ENCODE peak calls at places on chromosomes 5 and 9, in five cellular contexts. One of them, this sample, is unnamed.

GRCh38 chr9:36826581-36826980 is 207.5 kb downstream of the PAX5 start:
- DNase-seq in HCT116: no peak
- DNase-seq in GM23338: no peak
- DNase-seq in PC-3: no peak
- DNase-seq in neural progenitor cell: no peak
- DNase-seq in this sample: no peak

GRCh38 chr9:80417211-80417773 is 845.5 kb downstream of the TLE4 start:
- DNase-seq in GM23338: no peak
- DNase-seq in HCT116: no peak
- DNase-seq in neural progenitor cell: no peak
- DNase-seq in PC-3: no peak
- DNase-seq in this sample: no peak

GRCh38 chr9:123586140-123586735 is 230.2 kb downstream of the CRB2 start:
- DNase-seq in GM23338: no peak
- DNase-seq in HCT116: no peak
- DNase-seq in neural progenitor cell: no peak
- DNase-seq in PC-3: no peak
- DNase-seq in this sample: no peak

GRCh38 chr9:122265265-122265900 is 701 bp downstream of the MRRF start:
- DNase-seq in PC-3: peak; percentile 37
- DNase-seq in neural progenitor cell: no peak
- DNase-seq in HCT116: peak; percentile 18
- DNase-seq in GM23338: peak; percentile 44
- DNase-seq in this sample: peak; percentile 77

GRCh38 chr9:89886281-89886700 is 281.5 kb downstream of the GADD45G start:
- DNase-seq in GM23338: peak; percentile 24
- DNase-seq in HCT116: no peak
- DNase-seq in PC-3: no peak
- DNase-seq in neural progenitor cell: no peak
- DNase-seq in this sample: no peak

GRCh38 chr5:172740483-172741205 is 30.4 kb downstream of the DUSP1 start:
- DNase-seq in HCT116: no peak
- DNase-seq in PC-3: peak; percentile 66
- DNase-seq in GM23338: no peak
- DNase-seq in neural progenitor cell: no peak
- DNase-seq in this sample: no peak

GRCh38 chr5:108720416-108720815 is 27.3 kb upstream of the FER start:
- DNase-seq in PC-3: peak; percentile 3
- DNase-seq in GM23338: no peak
- DNase-seq in HCT116: no peak
- DNase-seq in neural progenitor cell: no peak
- DNase-seq in this sample: no peak

GRCh38 chr9:94974154-94974860 is 247.8 kb downstream of the AOPEP start:
- DNase-seq in PC-3: no peak
- DNase-seq in HCT116: no peak
- DNase-seq in neural progenitor cell: no peak
- DNase-seq in GM23338: no peak
- DNase-seq in this sample: no peak

GRCh38 chr9:91421022-91421765 is 2.4 kb downstream of the NFIL3 start:
- DNase-seq in PC-3: no peak
- DNase-seq in neural progenitor cell: peak; percentile 80
- DNase-seq in HCT116: no peak
- DNase-seq in GM23338: peak; percentile 65
- DNase-seq in this sample: no peak

GRCh38 chr5:115770466-115770865 is 46.0 kb downstream of the CDO1 start:
- DNase-seq in neural progenitor cell: peak; percentile 69
- DNase-seq in PC-3: peak; percentile 30
- DNase-seq in GM23338: peak; percentile 87
- DNase-seq in HCT116: peak; percentile 12
- DNase-seq in this sample: peak; percentile 1

GRCh38 chr5:93257616-93258015 is 323.4 kb downstream of the NR2F1-AS1 start:
- DNase-seq in HCT116: peak; percentile 34
- DNase-seq in neural progenitor cell: no peak
- DNase-seq in GM23338: no peak
- DNase-seq in PC-3: peak; percentile 64
- DNase-seq in this sample: no peak

GRCh38 chr9:107024193-107024592 is 161.2 kb downstream of the ZNF462 start:
- DNase-seq in neural progenitor cell: no peak
- DNase-seq in HCT116: no peak
- DNase-seq in PC-3: no peak
- DNase-seq in GM23338: no peak
- DNase-seq in this sample: peak; percentile 86

GRCh38 chr5:17720070-17720469 is 85.8 kb downstream of the TAF11L14 start:
- DNase-seq in GM23338: no peak
- DNase-seq in PC-3: no peak
- DNase-seq in neural progenitor cell: no peak
- DNase-seq in HCT116: no peak
- DNase-seq in this sample: no peak

GRCh38 chr9:131943397-131943796 is 136.3 kb downstream of the MED27 start:
- DNase-seq in GM23338: peak; percentile 41
- DNase-seq in HCT116: no peak
- DNase-seq in neural progenitor cell: no peak
- DNase-seq in PC-3: peak; percentile 1
- DNase-seq in this sample: no peak

GRCh38 chr5:115097236-115097635 is 72.5 kb downstream of the TRIM36 start:
- DNase-seq in HCT116: no peak
- DNase-seq in PC-3: peak; percentile 39
- DNase-seq in GM23338: no peak
- DNase-seq in neural progenitor cell: no peak
- DNase-seq in this sample: no peak

GRCh38 chr5:146130440-146131045 is 25.2 kb upstream of the PLAC8L1 start:
- DNase-seq in neural progenitor cell: peak; percentile 33
- DNase-seq in GM23338: peak; percentile 60
- DNase-seq in HCT116: no peak
- DNase-seq in PC-3: peak; percentile 56
- DNase-seq in this sample: peak; percentile 37

GRCh38 chr5:96794757-96795156 is 13.0 kb downstream of the ERAP1 start:
- DNase-seq in HCT116: no peak
- DNase-seq in GM23338: no peak
- DNase-seq in neural progenitor cell: no peak
- DNase-seq in PC-3: peak; percentile 71
- DNase-seq in this sample: no peak

GRCh38 chr5:77993799-77994318 is 217.7 kb upstream of the TBCA start:
- DNase-seq in GM23338: peak; percentile 31
- DNase-seq in PC-3: no peak
- DNase-seq in HCT116: no peak
- DNase-seq in neural progenitor cell: peak; percentile 55
- DNase-seq in this sample: no peak

GRCh38 chr5:65461490-65461889 is 20.2 kb downstream of the ADAMTS6 start:
- DNase-seq in PC-3: no peak
- DNase-seq in GM23338: no peak
- DNase-seq in neural progenitor cell: no peak
- DNase-seq in HCT116: no peak
- DNase-seq in this sample: no peak

GRCh38 chr9:102309379-102309778 is 570.9 kb upstream of the GRIN3A start:
- DNase-seq in neural progenitor cell: no peak
- DNase-seq in PC-3: no peak
- DNase-seq in HCT116: no peak
- DNase-seq in GM23338: no peak
- DNase-seq in this sample: no peak

GRCh38 chr9:69461488-69461887 is 136.5 kb downstream of the ENTREP1 start:
- DNase-seq in GM23338: no peak
- DNase-seq in PC-3: no peak
- DNase-seq in neural progenitor cell: no peak
- DNase-seq in HCT116: no peak
- DNase-seq in this sample: no peak

GRCh38 chr9:18520395-18520794 is 46.4 kb downstream of the ADAMTSL1 start:
- DNase-seq in PC-3: no peak
- DNase-seq in HCT116: no peak
- DNase-seq in GM23338: no peak
- DNase-seq in neural progenitor cell: no peak
- DNase-seq in this sample: no peak

GRCh38 chr5:133273661-133274596 is 222.1 kb downstream of the HSPA4 start:
- DNase-seq in neural progenitor cell: peak; percentile 28
- DNase-seq in PC-3: peak; percentile 6
- DNase-seq in HCT116: no peak
- DNase-seq in GM23338: no peak
- DNase-seq in this sample: no peak

GRCh38 chr5:75325242-75325641 is 11.8 kb upstream of the HMGCR start:
- DNase-seq in HCT116: no peak
- DNase-seq in neural progenitor cell: no peak
- DNase-seq in PC-3: no peak
- DNase-seq in GM23338: no peak
- DNase-seq in this sample: no peak

GRCh38 chr5:53478411-53479044 is 1.9 kb upstream of the FST start:
- DNase-seq in PC-3: peak; percentile 74
- DNase-seq in HCT116: peak; percentile 60
- DNase-seq in GM23338: peak; percentile 90
- DNase-seq in neural progenitor cell: peak; percentile 92
- DNase-seq in this sample: peak; percentile 40

GRCh38 chr5:118628672-118629354 is 359.5 kb downstream of the DTWD2 start:
- DNase-seq in PC-3: no peak
- DNase-seq in GM23338: peak; percentile 41
- DNase-seq in neural progenitor cell: peak; percentile 53
- DNase-seq in HCT116: no peak
- DNase-seq in this sample: no peak
- TF ChIP-seq CTCF in PC-3: no peak
- TF ChIP-seq CTCF in GM23338: peak; percentile 12
- TF ChIP-seq CTCF in neural progenitor cell: peak; percentile 21
- TF ChIP-seq CTCF in HCT116: no peak
- TF ChIP-seq CTCF in this sample: no peak

GRCh38 chr5:178474562-178475184 is 115.5 kb downstream of the COL23A1 start:
- DNase-seq in HCT116: no peak
- DNase-seq in GM23338: no peak
- DNase-seq in neural progenitor cell: no peak
- DNase-seq in PC-3: no peak
- DNase-seq in this sample: no peak
- TF ChIP-seq EZH2phosphoT487 in HCT116: no peak
- TF ChIP-seq EZH2phosphoT487 in GM23338: no peak
- TF ChIP-seq EZH2phosphoT487 in neural progenitor cell: no peak
- TF ChIP-seq EZH2phosphoT487 in PC-3: no peak
- TF ChIP-seq EZH2phosphoT487 in this sample: no peak

DNA sequence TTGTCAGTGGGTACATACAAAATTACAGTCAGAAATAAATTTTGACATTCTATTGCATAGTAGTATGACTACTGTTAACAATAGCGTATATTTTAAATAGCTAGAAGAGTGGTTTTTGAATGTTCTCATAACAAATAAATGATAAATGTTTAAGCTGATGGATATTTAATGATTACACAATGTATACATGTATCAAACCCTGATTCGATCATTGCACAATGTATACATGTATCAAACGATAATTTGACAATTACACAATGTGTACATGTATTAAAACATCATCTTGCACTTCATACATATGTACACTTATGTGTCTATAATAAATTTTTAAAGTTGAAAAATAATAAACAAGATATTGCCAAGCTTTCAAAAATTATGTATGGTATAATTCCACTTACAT is 87.7 kb downstream of the CDH18 start:
- DNase-seq in HCT116: no peak
- DNase-seq in GM23338: no peak
- DNase-seq in PC-3: no peak
- DNase-seq in neural progenitor cell: no peak
- DNase-seq in this sample: no peak
- H2AFZ ChIP-seq in HCT116: no peak overlapping the region
- H2AFZ ChIP-seq in GM23338: no peak overlapping the region
- H2AFZ ChIP-seq in PC-3: no peak overlapping the region
- H2AFZ ChIP-seq in neural progenitor cell: no peak overlapping the region
- H2AFZ ChIP-seq in this sample: no peak overlapping the region

GRCh38 chr5:141359790-141360426 is at the start of gene PCDHGB2:
- DNase-seq in HCT116: peak; percentile 40
- DNase-seq in PC-3: peak; percentile 63
- DNase-seq in GM23338: peak; percentile 88
- DNase-seq in neural progenitor cell: peak; percentile 38
- DNase-seq in this sample: peak; percentile 85

GRCh38 chr5:141362719-141363118 is 1.2 kb upstream of the PCDHGA5 start:
- DNase-seq in HCT116: no peak
- DNase-seq in GM23338: no peak
- DNase-seq in PC-3: no peak
- DNase-seq in neural progenitor cell: no peak
- DNase-seq in this sample: peak; percentile 59

GRCh38 chr5:141366016-141366896 is 2.3 kb downstream of the PCDHGA5 start:
- DNase-seq in neural progenitor cell: no peak
- DNase-seq in HCT116: no peak
- DNase-seq in PC-3: no peak
- DNase-seq in GM23338: no peak
- DNase-seq in this sample: no peak

GRCh38 chr5:141360685-141361084 is 891 bp downstream of the PCDHGB2 start:
- DNase-seq in HCT116: no peak
- DNase-seq in GM23338: no peak
- DNase-seq in neural progenitor cell: no peak
- DNase-seq in PC-3: no peak
- DNase-seq in this sample: no peak

DNA sequence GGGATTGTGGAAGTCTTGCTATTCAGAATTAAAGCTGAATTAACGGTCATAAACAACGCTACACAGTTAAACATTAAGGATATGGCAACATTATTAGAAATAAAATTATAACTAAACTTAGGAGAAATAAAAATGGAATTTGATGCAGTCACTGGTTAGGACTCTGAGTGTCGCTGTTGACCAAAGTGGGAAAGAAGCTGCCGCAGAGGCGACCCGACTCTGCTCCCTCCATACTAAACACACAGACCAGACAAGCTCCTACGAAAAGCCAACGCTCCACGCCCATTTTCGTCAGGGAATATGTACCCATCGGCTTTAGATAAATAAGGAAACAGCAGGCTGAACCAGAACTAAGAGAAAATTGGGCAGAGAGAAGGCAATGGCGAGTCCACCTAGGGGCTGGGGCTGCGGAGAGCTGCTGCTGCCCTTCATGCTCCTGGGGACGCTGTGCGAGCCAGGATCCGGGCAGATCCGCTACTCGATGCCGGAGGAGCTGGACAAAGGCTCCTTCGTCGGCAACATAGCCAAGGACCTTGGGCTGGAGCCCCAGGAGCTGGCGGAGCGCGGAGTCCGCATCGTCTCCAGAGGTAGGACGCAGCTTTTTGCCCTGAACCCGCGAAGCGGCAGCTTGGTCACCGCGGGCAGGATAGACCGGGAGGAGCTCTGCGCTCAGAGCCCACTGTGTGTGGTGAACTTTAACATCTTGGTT is at the start of gene PCDHGA5:
- DNase-seq in GM23338: no peak
- DNase-seq in neural progenitor cell: no peak
- DNase-seq in PC-3: peak; percentile 45
- DNase-seq in HCT116: no peak
- DNase-seq in this sample: no peak
- TF ChIP-seq CTCF in GM23338: no peak
- TF ChIP-seq CTCF in neural progenitor cell: no peak
- TF ChIP-seq CTCF in PC-3: peak; percentile 53
- TF ChIP-seq CTCF in HCT116: no peak
- TF ChIP-seq CTCF in this sample: peak; percentile 54

DNA sequence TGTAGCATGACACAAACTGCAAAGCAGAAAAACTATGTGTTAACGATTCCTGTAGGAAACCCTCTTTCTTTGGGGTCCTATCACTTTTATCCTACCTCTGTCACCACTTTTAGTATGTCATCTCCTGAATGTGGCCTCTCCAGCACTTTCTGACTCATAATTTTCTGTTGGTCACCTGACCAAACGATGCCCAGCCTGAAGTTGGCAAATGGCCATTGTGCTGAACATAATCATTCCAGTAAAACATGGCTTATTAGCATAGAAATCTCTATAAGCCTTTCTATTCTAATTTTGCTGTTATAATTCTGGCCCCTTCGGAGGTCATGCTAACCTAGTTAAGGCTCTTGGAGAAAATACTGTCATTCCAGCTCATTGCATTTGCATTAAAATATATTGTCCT is 140.4 kb downstream of the NMUR2 start:
- DNase-seq in GM23338: no peak
- DNase-seq in neural progenitor cell: no peak
- DNase-seq in PC-3: peak; percentile 53
- DNase-seq in HCT116: no peak
- DNase-seq in this sample: no peak
- TF ChIP-seq EZH2phosphoT487 in GM23338: no peak
- TF ChIP-seq EZH2phosphoT487 in neural progenitor cell: no peak
- TF ChIP-seq EZH2phosphoT487 in PC-3: no peak
- TF ChIP-seq EZH2phosphoT487 in HCT116: no peak
- TF ChIP-seq EZH2phosphoT487 in this sample: no peak